ENCODE peak calls at places on chromosomes 13 and 19, in six cellular contexts. K is sigmoid colon, X is heart left ventricle, H is fibroblast of lung, C is lower lobe of right lung, E is tibial nerve. O is an unnamed sample. For H3K4me1, the result is how much of the 10 kb centered on the place peaks cover.

GRCh38 chr13:110641055-110642015 is 26.0 kb downstream of the NAXD start:
- DNase-seq in K (peak), H (peak), C (no peak), X (no peak), E (peak), O (no peak)

GRCh38 chr13:41017744-41018582 is 1.2 kb downstream of the ELF1 start:
- DNase-seq in C (no peak), H (no peak), X (no peak), E (no peak), K (no peak), O (no peak)

GRCh38 chr19:34248941-34249340 is 5.4 kb upstream of the GARRE1 start:
- DNase-seq in K (no peak), X (no peak), C (no peak), E (no peak), H (no peak), O (no peak)

GRCh38 chr19:48746738-48747575 is at the start of gene IZUMO1:
- DNase-seq in H (peak), X (peak), K (peak), E (peak), C (peak), O (peak)

GRCh38 chr13:28316129-28316528 is 177.8 kb downstream of the PAN3 start:
- DNase-seq in C (no peak), X (no peak), E (no peak), H (no peak), K (no peak), O (no peak)

GRCh38 chr13:113643593-113643992 is 14.4 kb downstream of the ATP4B start:
- DNase-seq in C (no peak), H (peak), K (no peak), E (no peak), X (no peak), O (no peak)

GRCh38 chr19:50496189-50497029 is 14.6 kb downstream of the JOSD2 start:
- DNase-seq in H (no peak), E (no peak), K (peak), X (peak), C (peak), O (no peak)

GRCh38 chr19:52140077-52140710 is 456 bp upstream of the ZNF616 start:
- DNase-seq in K (no peak), H (peak), C (no peak), E (peak), X (no peak), O (no peak)

GRCh38 chr13:79483302-79483701 is 2.3 kb downstream of the NDFIP2 start:
- DNase-seq in K (no peak), E (no peak), X (no peak), C (no peak), H (peak), O (no peak)

GRCh38 chr19:43504426-43505185 is at the start of gene PHLDB3:
- DNase-seq in H (peak), E (no peak), X (peak), C (peak), K (peak), O (no peak)

GRCh38 chr13:87661471-87661870 is 9.7 kb upstream of the SLITRK5 start:
- DNase-seq in E (no peak), C (no peak), H (peak), K (no peak), X (no peak), O (no peak)

GRCh38 chr13:95530178-95530577 is 22.3 kb upstream of the CLDN10 start:
- DNase-seq in E (no peak), K (no peak), X (no peak), C (peak), H (peak), O (peak)

GRCh38 chr13:24217601-24218281 is 57.2 kb downstream of the SPATA13 start:
- DNase-seq in H (peak), E (no peak), X (no peak), C (no peak), K (no peak), O (no peak)

GRCh38 chr13:85140192-85140591 is 659.0 kb downstream of the SLITRK6 start:
- DNase-seq in K (no peak), E (no peak), H (peak), C (no peak), X (no peak), O (no peak)

GRCh38 chr13:99265162-99265822 is 7.1 kb upstream of the GPR18 start:
- DNase-seq in K (no peak), X (no peak), E (no peak), H (no peak), C (no peak), O (no peak)

GRCh38 chr13:111925146-111925875 is 141.6 kb upstream of the SOX1 start:
- DNase-seq in X (no peak), H (no peak), E (no peak), K (no peak), C (no peak), O (no peak)

GRCh38 chr19:49567722-49568454 is 12.5 kb downstream of the NOSIP start:
- DNase-seq in X (no peak), H (no peak), K (no peak), C (no peak), E (no peak), O (no peak)

GRCh38 chr13:112142401-112142930 is 75.5 kb downstream of the SOX1 start:
- DNase-seq in H (no peak), X (no peak), K (no peak), C (no peak), E (no peak), O (no peak)

GRCh38 chr19:50517704-50518075 is 4.0 kb upstream of the ASPDH start:
- DNase-seq in E (no peak), C (peak), H (no peak), X (no peak), K (no peak), O (no peak)

GRCh38 chr13:43573361-43573740 is 213.4 kb downstream of the ENOX1 start:
- DNase-seq in K (no peak), E (no peak), C (no peak), H (peak), X (no peak), O (no peak)

GRCh38 chr13:75715598-75716523 is 79.7 kb downstream of the LMO7 start:
- DNase-seq in E (no peak), C (no peak), K (no peak), X (no peak), H (no peak), O (no peak)

GRCh38 chr19:45187421-45188100 is 9.0 kb downstream of the BLOC1S3 start:
- DNase-seq in E (no peak), X (no peak), H (no peak), C (no peak), K (no peak), O (no peak)

GRCh38 chr19:34317311-34317927 is 47.6 kb upstream of the GPI start:
- DNase-seq in H (peak), X (peak), K (peak), E (no peak), C (no peak), O (no peak)

GRCh38 chr19:35141627-35142401 is 1.2 kb upstream of the FXYD7 start:
- DNase-seq in C (no peak), H (peak), K (no peak), E (no peak), X (no peak), O (no peak)

GRCh38 chr19:41774515-41774980 is 19.2 kb downstream of the CEACAM6 start:
- DNase-seq in X (no peak), H (no peak), C (peak), K (no peak), E (no peak), O (no peak)

GRCh38 chr13:59633290-59633689 is 530.4 kb downstream of the DIAPH3 start:
- DNase-seq in X (peak), E (no peak), H (no peak), C (no peak), K (no peak), O (no peak)

DNA sequence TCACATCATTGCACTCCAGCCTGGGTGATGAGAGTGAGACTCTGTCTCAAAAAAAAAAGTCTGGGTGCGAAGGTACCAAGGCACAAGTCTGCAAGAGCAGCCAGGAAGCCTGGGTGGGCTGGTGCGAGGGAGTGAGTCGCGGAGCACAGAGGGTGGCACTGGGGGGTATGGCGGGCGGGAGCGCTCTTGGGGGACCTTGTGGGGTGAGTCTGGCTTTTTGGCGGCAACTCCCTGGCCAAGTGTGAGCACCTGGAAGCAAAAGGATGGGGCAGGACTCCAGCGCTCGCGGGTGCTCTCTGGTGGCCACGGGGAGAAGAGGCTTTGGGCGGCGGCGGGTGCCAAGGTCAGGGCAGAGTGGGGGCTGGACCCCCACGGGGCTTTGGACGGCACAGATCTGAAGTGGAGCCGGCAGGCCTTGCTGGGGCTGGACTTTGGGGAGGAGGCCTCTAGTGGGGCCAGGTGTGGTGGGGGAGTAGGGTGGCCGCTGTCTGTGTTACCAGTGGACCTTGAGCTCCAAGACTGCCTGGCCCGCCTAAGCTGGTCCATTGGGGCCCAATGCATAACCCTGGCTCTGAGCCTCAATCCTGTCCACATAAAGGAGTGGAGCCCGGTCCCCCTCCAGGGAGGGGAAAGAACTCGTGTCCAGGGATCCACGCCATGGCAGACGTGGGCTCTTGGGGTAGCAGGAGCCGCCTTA is 1.6 kb downstream of the P2RY11 start:
- DNase-seq in X (no peak), K (no peak), H (peak), C (peak), E (no peak), O (no peak)
- H3K27ac ChIP-seq in X (no peak), K (no peak), H (no peak), C (no peak), E (no peak), O (peak)

GRCh38 chr13:46580362-46580839 is 27.4 kb downstream of the LRCH1 start:
- DNase-seq in E (no peak), C (no peak), H (no peak), K (no peak), X (no peak), O (no peak)
- H3K4me1 ChIP-seq in E (under half), C (half or more), H (under half), K (under half), X (half or more), O (under half)

DNA sequence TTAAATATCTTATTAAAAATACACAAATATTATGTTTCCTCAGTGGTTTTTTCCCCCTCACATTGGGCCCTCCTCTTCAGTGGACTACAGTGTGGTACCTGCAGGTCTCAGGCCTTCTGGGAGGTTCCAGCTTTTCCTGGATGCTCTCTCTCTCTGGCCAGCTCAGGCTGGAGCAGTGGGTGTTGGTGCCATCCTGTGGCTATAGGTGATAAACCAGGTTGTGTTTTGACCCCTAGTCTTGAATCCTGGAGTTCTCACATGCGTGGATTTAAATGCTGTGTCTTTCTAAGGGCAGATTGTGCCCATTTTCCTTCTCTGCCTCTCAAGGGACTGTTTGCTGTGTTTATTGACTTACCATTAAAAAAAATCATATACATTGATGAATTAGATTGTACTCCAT is 41.2 kb upstream of the ZNF527 start:
- DNase-seq in H (no peak), X (no peak), E (no peak), K (no peak), C (no peak), O (no peak)
- TF ChIP-seq CTCF in H (no peak), X (no peak), E (no peak), K (no peak), C (no peak), O (no peak)

GRCh38 chr19:38255759-38256052 is 468 bp downstream of the PPP1R14A start:
- DNase-seq in E (no peak), H (peak), C (no peak), K (no peak), X (no peak), O (no peak)
- H3K27ac ChIP-seq in E (no peak), H (peak), C (peak), K (peak), X (peak), O (peak)

GRCh38 chr19:1263198-1263597 is 5.9 kb upstream of the CIRBP start:
- DNase-seq in E (no peak), C (no peak), K (no peak), X (no peak), H (no peak), O (no peak)

GRCh38 chr19:1266116-1266817 is 2.9 kb upstream of the CIRBP start:
- DNase-seq in H (peak), E (no peak), K (peak), X (peak), C (peak), O (peak)

GRCh38 chr19:1265611-1266115 is 3.5 kb upstream of the CIRBP start:
- DNase-seq in K (peak), H (peak), E (no peak), C (peak), X (peak), O (peak)

GRCh38 chr19:1266818-1267440 is 2.2 kb upstream of the CIRBP start:
- DNase-seq in X (peak), H (no peak), K (peak), C (peak), E (no peak), O (peak)

GRCh38 chr19:1264801-1265610 is 4.1 kb upstream of the CIRBP start:
- DNase-seq in C (peak), K (peak), H (peak), E (no peak), X (peak), O (peak)
- H3K4me1 ChIP-seq in C (half or more), K (under half), H (under half), E (under half), X (half or more), O (half or more)